ENCODE peak calls at places on chromosomes 3 and 15, in five cellular contexts. Y is HEK293T; C is sigmoid colon; J is myocyte; E is CD4-positive, alpha-beta memory T cell. H is an unnamed sample.

GRCh38 chr3:117547956-117548550 is 838.5 kb downstream of the TUSC7 start:
- DNase-seq in C (no peak), J (peak), Y (no peak), E (no peak), H (no peak)

GRCh38 chr15:76996526-76997401 is 1.8 kb downstream of the PSTPIP1 start:
- DNase-seq in Y (no peak), J (peak), E (peak), C (peak), H (no peak)

GRCh38 chr3:194814878-194815357 is 129.2 kb downstream of the FAM43A start:
- DNase-seq in C (no peak), J (peak), E (no peak), Y (no peak), H (peak)

GRCh38 chr3:16842710-16843270 is 42.0 kb upstream of the PLCL2 start:
- DNase-seq in J (no peak), Y (no peak), E (no peak), C (no peak), H (no peak)

GRCh38 chr3:107227091-107227490 is 150.1 kb upstream of the CCDC54 start:
- DNase-seq in Y (no peak), J (no peak), C (no peak), E (no peak), H (no peak)

GRCh38 chr15:77634266-77634962 is 1.7 kb upstream of the LINGO1 start:
- DNase-seq in E (peak), J (peak), Y (peak), C (peak), H (peak)

GRCh38 chr3:163056874-163057497 is 1560.4 kb downstream of the OTOL1 start:
- DNase-seq in J (peak), C (no peak), Y (peak), E (no peak), H (no peak)

GRCh38 chr15:99440551-99441426 is 125.0 kb upstream of the MEF2A start:
- DNase-seq in J (no peak), C (peak), E (no peak), Y (no peak), H (peak)

GRCh38 chr15:57726411-57726810 is 19.9 kb downstream of the POLR2M start:
- DNase-seq in J (no peak), Y (no peak), E (no peak), C (no peak), H (no peak)

GRCh38 chr3:69179740-69180372 is 57.5 kb upstream of the LMOD3 start:
- DNase-seq in E (no peak), J (no peak), Y (no peak), C (no peak), H (no peak)